ENCODE peak calls at places on chromosomes 16 and 17, in nine cellular contexts. H is mucosa of descending colon, K is AG09309, L is foreskin fibroblast, X is choroid plexus epithelial cell, Q is heart right ventricle, N is upper lobe of right lung, G is neural crest cell, Y is CD14-positive monocyte. D is an unnamed sample.

GRCh38 chr16:8589293-8590160 is 784 bp downstream of the TMEM114 start:
- DNase-seq in H (no peak), Y (no peak), X (no peak), G (no peak), Q (no peak), N (no peak), L (no peak), K (no peak), D (no peak)

GRCh38 chr17:50905460-50905803 is 39.3 kb upstream of the TOB1 start:
- DNase-seq in N (peak; percentile 65), G (no peak), Q (no peak), K (no peak), Y (no peak), X (no peak), L (no peak), H (no peak), D (no peak)

GRCh38 chr16:3728424-3729160 is 11.3 kb upstream of the TRAP1 start:
- DNase-seq in Q (no peak), X (no peak), K (no peak), H (no peak), G (no peak), L (no peak), N (no peak), Y (no peak), D (no peak)

GRCh38 chr16:86363836-86364618 is 146.3 kb upstream of the FOXF1 start:
- DNase-seq in X (no peak), Y (no peak), G (no peak), N (no peak), L (no peak), H (no peak), K (no peak), Q (no peak), D (no peak)

GRCh38 chr16:88456356-88457292 is 3.5 kb downstream of the ZFPM1 start:
- DNase-seq in H (no peak), X (no peak), Q (no peak), N (no peak), G (no peak), L (no peak), K (no peak), Y (no peak), D (no peak)

GRCh38 chr17:65441053-65441635 is 120.3 kb downstream of the AXIN2 start:
- DNase-seq in N (no peak), Q (no peak), Y (no peak), H (no peak), X (no peak), L (no peak), K (no peak), G (no peak), D (no peak)

GRCh38 chr17:50539762-50540440 is 7.1 kb upstream of the SPATA20 start:
- DNase-seq in N (no peak), Y (no peak), L (no peak), H (peak; percentile 82), G (no peak), K (no peak), Q (no peak), X (no peak), D (no peak)

GRCh38 chr17:53640808-53641207 is 181.9 kb upstream of the KIF2B start:
- DNase-seq in Q (no peak), L (no peak), H (no peak), G (no peak), K (no peak), Y (no peak), X (no peak), N (no peak), D (no peak)

DNA sequence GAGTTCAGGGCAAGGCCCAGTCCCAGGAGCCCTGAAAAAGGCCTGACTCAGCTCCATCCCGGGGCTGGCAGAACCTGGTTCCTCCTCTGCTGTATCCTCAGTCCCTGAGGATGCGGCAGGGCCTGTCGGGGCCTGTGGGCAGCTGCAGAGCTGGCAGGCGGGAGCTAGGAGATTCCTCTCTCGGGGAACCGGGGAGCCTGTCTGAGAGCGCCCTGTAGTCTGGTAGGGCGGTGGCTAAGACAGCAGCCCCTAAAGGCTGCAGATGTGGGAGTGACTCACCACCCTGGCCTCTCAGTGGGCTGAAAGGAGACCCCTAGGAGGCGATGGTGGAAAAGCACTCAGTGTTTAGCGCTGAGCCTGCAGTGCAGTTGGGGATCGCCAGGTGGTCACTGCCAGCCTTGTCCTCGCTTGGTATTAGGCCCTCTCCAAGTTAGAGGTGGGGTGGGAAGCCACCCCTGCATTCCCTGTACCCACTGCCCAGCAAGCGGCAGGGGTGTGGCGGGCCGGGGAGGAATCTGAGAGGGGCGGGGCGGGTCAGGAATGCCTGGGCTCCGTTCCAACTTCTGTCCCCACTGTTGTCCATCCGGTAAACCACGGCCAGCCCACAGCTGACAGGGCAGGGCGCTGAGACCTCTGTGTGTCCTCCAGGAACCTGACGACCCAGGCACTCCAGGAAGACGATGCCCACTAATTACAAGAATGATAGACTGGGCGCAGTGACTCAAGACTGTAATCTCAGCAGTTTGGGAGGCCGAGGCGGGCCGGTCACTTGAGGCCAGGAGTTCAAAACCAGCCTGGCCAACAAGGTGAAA is 29.5 kb upstream of the CDH1 start:
- DNase-seq in Y (no peak), L (no peak), H (peak; percentile 88), Q (peak; percentile 28), N (peak; percentile 85), G (peak; percentile 18), K (no peak), X (peak; percentile 37), D (peak; percentile 43)
- TF ChIP-seq CTCF in Y (no peak), L (no peak), H (no peak), Q (no peak), N (no peak), G (peak; percentile 34), K (no peak), X (peak; percentile 34), D (no peak)

DNA sequence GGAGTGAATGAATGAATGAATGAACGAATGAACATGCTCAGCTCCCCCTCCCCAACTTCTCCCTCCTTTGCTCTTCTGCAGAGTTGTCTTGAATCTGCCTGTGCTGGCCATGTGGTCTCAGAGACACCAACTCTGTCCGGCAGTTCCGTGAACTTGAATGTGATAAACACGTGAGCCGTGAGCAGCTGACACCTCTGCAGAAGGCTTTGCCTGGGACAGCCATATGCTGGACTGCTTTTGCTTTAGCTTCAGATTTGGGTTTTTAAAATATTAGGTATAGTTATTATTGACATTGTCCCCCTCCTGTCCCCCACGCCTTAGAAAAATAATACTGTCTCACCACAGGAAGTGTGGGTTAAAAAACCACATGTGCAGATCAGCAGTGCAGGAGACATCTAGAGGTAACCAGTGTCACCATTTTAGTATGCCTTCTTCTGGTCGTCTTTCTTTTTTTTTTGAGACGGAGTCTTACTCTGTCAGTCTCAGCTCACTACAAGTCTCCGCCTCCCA is 83.8 kb downstream of the ABCC1 start:
- DNase-seq in G (no peak), Y (no peak), Q (no peak), H (no peak), K (no peak), X (peak; percentile 37), L (no peak), N (no peak), D (no peak)
- TF ChIP-seq CTCF in G (no peak), Y (no peak), Q (no peak), H (no peak), K (no peak), X (no peak), L (no peak), N (no peak), D (no peak)

DNA sequence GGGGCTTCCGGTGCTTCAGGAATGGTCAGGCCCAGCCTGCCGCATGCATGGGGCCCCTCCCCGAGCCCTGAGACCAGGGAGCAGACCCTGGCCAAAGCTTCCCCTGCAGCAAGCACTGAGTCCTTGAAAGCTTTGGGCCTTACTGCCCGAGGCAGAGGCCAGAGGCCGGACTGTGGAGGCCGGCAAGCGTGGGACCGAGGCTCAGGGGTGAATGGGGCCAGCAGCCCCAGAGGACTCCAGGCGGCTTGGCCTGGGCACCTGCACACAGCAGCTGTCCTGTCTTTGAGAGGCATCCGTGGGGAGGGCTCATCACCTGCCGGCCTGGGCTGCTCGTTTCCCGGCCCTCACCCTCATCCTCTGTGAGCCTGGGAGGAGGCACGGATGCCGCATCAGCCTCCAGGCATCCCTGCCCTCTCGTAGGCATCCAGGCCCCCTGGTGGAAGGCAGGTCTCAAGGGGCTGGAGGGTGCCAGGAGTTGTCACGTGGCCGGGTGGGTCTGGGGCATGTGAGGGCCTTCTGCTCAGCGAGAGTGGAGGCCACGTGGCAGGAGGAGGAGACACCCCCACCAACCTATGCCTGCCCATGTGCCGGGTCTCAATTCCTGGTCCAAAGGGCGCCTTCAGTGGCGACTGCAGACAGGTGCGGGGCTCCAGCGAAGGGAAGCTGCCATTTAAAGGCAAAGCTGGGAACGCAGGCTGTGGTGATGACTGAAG is 31.4 kb downstream of the CACNA1H start:
- DNase-seq in Q (no peak), L (no peak), X (no peak), Y (no peak), H (no peak), G (no peak), K (no peak), N (no peak), D (no peak)
- TF ChIP-seq CTCF in Q (no peak), L (no peak), X (peak; percentile 21), Y (no peak), H (no peak), G (peak; percentile 21), K (no peak), N (no peak), D (no peak)

GRCh38 chr17:38603786-38604478 is 1.8 kb downstream of the SRCIN1 start:
- DNase-seq in N (no peak), L (no peak), G (no peak), K (no peak), H (no peak), Y (no peak), X (no peak), Q (no peak), D (no peak)

GRCh38 chr17:38604479-38605229 is 1.1 kb downstream of the SRCIN1 start:
- DNase-seq in L (no peak), G (peak; percentile 29), Y (no peak), H (no peak), N (no peak), K (no peak), X (no peak), Q (no peak), D (no peak)

GRCh38 chr17:38606646-38607611 is 1.2 kb upstream of the SRCIN1 start:
- DNase-seq in X (no peak), G (no peak), N (no peak), H (peak; percentile 60), Q (peak; percentile 75), Y (no peak), K (no peak), L (no peak), D (peak; percentile 61)

GRCh38 chr17:38605230-38605851 is 411 bp downstream of the SRCIN1 start:
- DNase-seq in Y (no peak), H (no peak), K (no peak), Q (no peak), L (no peak), N (no peak), G (no peak), X (no peak), D (no peak)

DNA sequence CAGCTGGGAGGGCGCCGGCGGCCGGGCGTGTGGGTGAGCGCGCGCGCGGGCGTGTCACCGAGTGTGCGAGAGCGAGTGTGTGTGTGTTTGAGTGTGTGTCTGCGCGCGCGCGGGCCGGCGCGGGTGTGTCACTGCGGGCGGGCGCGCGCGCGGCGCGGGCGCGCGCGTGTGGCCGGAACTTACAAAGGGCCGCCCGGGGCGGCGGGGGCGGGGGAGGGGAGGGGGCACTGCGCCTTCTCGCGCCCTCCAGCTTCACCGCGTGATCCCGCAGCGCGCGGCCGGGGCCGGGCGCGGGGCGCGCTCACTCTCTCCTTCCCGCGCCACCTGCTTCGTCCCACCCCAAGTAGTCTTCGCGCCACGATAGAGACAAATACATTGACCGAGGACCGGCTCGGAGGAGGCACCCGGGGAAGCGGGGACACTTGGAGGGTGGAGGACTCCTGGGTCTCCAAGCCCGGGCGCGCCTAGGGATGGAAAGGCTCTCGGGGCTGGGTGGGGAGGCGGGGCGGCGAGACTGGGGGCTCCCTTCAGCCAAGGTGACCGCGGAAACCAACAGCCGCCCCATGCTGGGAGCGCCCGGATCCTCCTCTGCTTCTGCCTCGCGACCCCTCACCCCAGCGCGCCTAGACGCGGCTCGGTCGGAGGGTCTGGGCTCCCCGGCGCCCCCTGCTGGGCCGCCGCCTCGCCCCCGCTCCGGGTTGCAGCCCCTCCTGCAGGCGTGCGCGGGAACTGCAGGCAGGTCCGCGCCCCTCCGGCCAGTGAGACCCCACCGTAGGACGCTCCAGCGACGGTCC is at the start of gene SRCIN1:
- DNase-seq in G (peak; percentile 67), Y (no peak), H (peak; percentile 76), K (no peak), N (peak; percentile 81), Q (peak; percentile 40), L (peak; percentile 19), X (no peak), D (peak; percentile 74)
- TF ChIP-seq CTCF in G (peak; percentile 100), Y (peak; percentile 95), H (peak; percentile 97), K (peak; percentile 45), N (peak; percentile 80), Q (peak; percentile 72), L (peak; percentile 78), X (peak; percentile 40), D (peak; percentile 70)

D was measured in heart left ventricle.